ENCODE peak calls at places on chromosomes 7 and 10, in five cellular contexts. N is IMR-90, L is tibial artery, G is fibroblast of lung, B is spleen. H is an unnamed sample.

GRCh38 chr10:47039558-47039905 is 128.3 kb downstream of the PTPN20 start:
- DNase-seq in G (no peak), N (no peak), L (no peak), B (no peak), H (no peak)

GRCh38 chr7:79176859-79177477 is 276.5 kb downstream of the MAGI2 start:
- DNase-seq in L (no peak), G (peak; percentile 74), B (no peak), N (peak; percentile 68), H (peak; percentile 75)

GRCh38 chr7:129799350-129799955 is 153.3 kb downstream of the UBE2H start:
- DNase-seq in N (no peak), L (no peak), B (peak; percentile 46), G (no peak), H (no peak)

GRCh38 chr10:28554952-28555351 is 22.0 kb downstream of the WAC start:
- DNase-seq in N (no peak), G (no peak), L (no peak), B (no peak), H (no peak)

GRCh38 chr10:118042336-118042735 is 4.4 kb downstream of the RAB11FIP2 start:
- DNase-seq in L (no peak), N (no peak), G (peak; percentile 5), B (no peak), H (no peak)

GRCh38 chr7:64433590-64433989 is 119.8 kb downstream of the ZNF736 start:
- DNase-seq in N (no peak), G (no peak), B (no peak), L (no peak), H (no peak)

GRCh38 chr10:52004342-52004949 is 305.1 kb upstream of the CSTF2T start:
- DNase-seq in B (no peak), N (peak; percentile 67), L (no peak), G (peak; percentile 69), H (peak; percentile 70)

GRCh38 chr7:151992375-151992774 is 33.1 kb upstream of the GALNT11 start:
- DNase-seq in L (peak; percentile 73), G (peak; percentile 28), N (no peak), B (peak; percentile 84), H (peak; percentile 51)

GRCh38 chr7:16759840-16760239 is 6.3 kb downstream of the TSPAN13 start:
- DNase-seq in L (no peak), G (no peak), B (no peak), N (no peak), H (no peak)

GRCh38 chr10:132460691-132461090 is 63.7 kb downstream of the PWWP2B start:
- DNase-seq in N (no peak), B (peak; percentile 69), G (no peak), L (no peak), H (no peak)

GRCh38 chr10:13739178-13739577 is 152.4 kb downstream of the PRPF18 start:
- DNase-seq in G (no peak), B (no peak), N (no peak), L (no peak), H (no peak)

GRCh38 chr10:78301891-78302738 is 268.5 kb downstream of the RPS24 start:
- DNase-seq in N (peak; percentile 21), G (no peak), B (peak; percentile 79), L (no peak), H (peak; percentile 8)

GRCh38 chr10:115558252-115558651 is 465.1 kb downstream of the ATRNL1 start:
- DNase-seq in N (no peak), B (no peak), G (no peak), L (no peak), H (no peak)

GRCh38 chr7:91128574-91129348 is 135.5 kb upstream of the FZD1 start:
- DNase-seq in G (peak; percentile 39), L (no peak), N (peak; percentile 38), B (no peak), H (no peak)

GRCh38 chr7:130445008-130445407 is 4.2 kb upstream of the CEP41 start:
- DNase-seq in N (no peak), B (no peak), G (no peak), L (no peak), H (no peak)

GRCh38 chr10:43854042-43854441 is 205.4 kb upstream of the ZNF32 start:
- DNase-seq in N (peak; percentile 22), L (no peak), B (no peak), G (peak; percentile 40), H (peak; percentile 76)

GRCh38 chr10:8092428-8092827 is 37.9 kb downstream of the GATA3 start:
- DNase-seq in N (no peak), B (no peak), G (no peak), L (no peak), H (no peak)

GRCh38 chr10:4217653-4218052 is 432.6 kb upstream of the KLF6 start:
- DNase-seq in G (no peak), N (no peak), B (no peak), L (no peak), H (no peak)

GRCh38 chr7:92325173-92325572 is 79.4 kb downstream of the ANKIB1 start:
- DNase-seq in L (no peak), G (peak; percentile 6), B (no peak), N (no peak), H (no peak)

GRCh38 chr7:121755818-121756501 is 117.0 kb upstream of the PTPRZ1 start:
- DNase-seq in N (no peak), B (no peak), L (no peak), G (no peak), H (no peak)

GRCh38 chr10:78165172-78165571 is 131.5 kb downstream of the RPS24 start:
- DNase-seq in L (no peak), B (no peak), N (no peak), G (no peak), H (no peak)

GRCh38 chr10:29617880-29618340 is 16.9 kb downstream of the SVIL start:
- DNase-seq in B (no peak), N (no peak), G (no peak), L (no peak), H (no peak)

GRCh38 chr10:15540729-15541128 is 169.6 kb upstream of the FAM171A1 start:
- DNase-seq in B (no peak), L (no peak), N (no peak), G (no peak), H (peak; percentile 34)

GRCh38 chr10:55627526-55628170 is 733.4 kb downstream of the ZWINT start:
- DNase-seq in N (no peak), B (no peak), G (no peak), L (no peak), H (no peak)

GRCh38 chr10:22722770-22723169 is 8.4 kb upstream of the PIP4K2A start:
- DNase-seq in N (no peak), L (no peak), G (no peak), B (no peak), H (no peak)

GRCh38 chr7:22565315-22565811 is 65.4 kb upstream of the STEAP1B start:
- DNase-seq in L (no peak), B (no peak), N (peak; percentile 74), G (peak; percentile 56), H (peak; percentile 83)

GRCh38 chr10:57952741-57953140 is 315.0 kb downstream of the IPMK start:
- DNase-seq in G (peak; percentile 53), B (no peak), L (no peak), N (peak; percentile 38), H (peak; percentile 78)

GRCh38 chr10:133010095-133010837 is 67.9 kb upstream of the CFAP46 start:
- DNase-seq in L (no peak), B (no peak), G (no peak), N (no peak), H (no peak)

GRCh38 chr10:17923728-17924127 is 28.0 kb upstream of the SLC39A12 start:
- DNase-seq in N (peak; percentile 95), L (peak; percentile 83), B (no peak), G (peak; percentile 89), H (peak; percentile 94)

GRCh38 chr7:22713463-22713862 is 13.5 kb upstream of the IL6 start:
- DNase-seq in N (no peak), G (no peak), L (no peak), B (no peak), H (no peak)

GRCh38 chr7:69772699-69773436 is 174.6 kb downstream of the AUTS2 start:
- DNase-seq in N (no peak), G (no peak), B (no peak), L (no peak), H (no peak)

DNA sequence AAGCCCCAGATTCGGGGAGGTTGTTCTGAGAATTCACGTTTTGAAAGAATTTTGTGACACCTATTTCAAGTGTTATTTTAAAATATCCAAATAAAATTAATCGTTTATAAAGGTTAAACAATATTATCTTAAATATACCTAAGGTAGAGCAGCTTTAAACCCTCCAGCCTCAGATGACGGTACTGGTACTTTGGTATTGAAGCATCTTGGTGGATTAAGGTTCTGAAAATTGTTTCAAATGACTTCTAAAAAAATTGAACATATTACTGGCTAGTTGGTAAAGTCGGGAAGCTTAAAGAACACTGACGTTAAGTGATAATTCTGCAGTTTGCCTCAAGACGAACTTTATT is 392 bp upstream of the HUS1 start:
- DNase-seq in L (no peak), B (no peak), G (no peak), N (no peak), H (peak; percentile 12)
- H3K27ac ChIP-seq in L (peak overlapping the region; percentile 90), B (peak overlapping the region; percentile 91), G (no peak overlapping the region), N (no peak overlapping the region), H (peak overlapping the region; percentile 72)

GRCh38 chr7:100818366-100818765 is 9.0 kb downstream of the EPHB4 start:
- DNase-seq in B (no peak), G (no peak), L (no peak), N (no peak), H (no peak)
- H3K36me3 ChIP-seq in B (peaks cover 31% of the 10 kb centered on the region), G (peaks cover 30% of the 10 kb centered on the region), L (peaks cover 83% of the 10 kb centered on the region), N (peaks cover 75% of the 10 kb centered on the region), H (peaks cover 9% of the 10 kb centered on the region)

GRCh38 chr7:155515318-155515717 is 31.0 kb downstream of the CNPY1 start:
- DNase-seq in L (no peak), B (no peak), N (no peak), G (no peak), H (no peak)
- H3K27me3 ChIP-seq in L (peaks cover 68% of the 10 kb centered on the region), B (peaks cover 86% of the 10 kb centered on the region), N (peaks cover 15% of the 10 kb centered on the region), G (peaks cover under 1% of the 10 kb centered on the region), H (peaks cover 45% of the 10 kb centered on the region)

GRCh38 chr7:1715331-1715625 is 45.2 kb downstream of the ELFN1 start:
- DNase-seq in B (no peak), G (no peak), L (no peak), N (no peak), H (no peak)

GRCh38 chr7:1716263-1717094 is 46.4 kb downstream of the ELFN1 start:
- DNase-seq in N (peak; percentile 40), G (peak; percentile 35), B (no peak), L (no peak), H (peak; percentile 35)

GRCh38 chr7:1713502-1714484 is 43.7 kb downstream of the ELFN1 start:
- DNase-seq in G (no peak), N (no peak), B (peak; percentile 69), L (no peak), H (no peak)

GRCh38 chr7:1715671-1716074 is 45.6 kb downstream of the ELFN1 start:
- DNase-seq in N (no peak), L (no peak), B (no peak), G (no peak), H (no peak)

DNA sequence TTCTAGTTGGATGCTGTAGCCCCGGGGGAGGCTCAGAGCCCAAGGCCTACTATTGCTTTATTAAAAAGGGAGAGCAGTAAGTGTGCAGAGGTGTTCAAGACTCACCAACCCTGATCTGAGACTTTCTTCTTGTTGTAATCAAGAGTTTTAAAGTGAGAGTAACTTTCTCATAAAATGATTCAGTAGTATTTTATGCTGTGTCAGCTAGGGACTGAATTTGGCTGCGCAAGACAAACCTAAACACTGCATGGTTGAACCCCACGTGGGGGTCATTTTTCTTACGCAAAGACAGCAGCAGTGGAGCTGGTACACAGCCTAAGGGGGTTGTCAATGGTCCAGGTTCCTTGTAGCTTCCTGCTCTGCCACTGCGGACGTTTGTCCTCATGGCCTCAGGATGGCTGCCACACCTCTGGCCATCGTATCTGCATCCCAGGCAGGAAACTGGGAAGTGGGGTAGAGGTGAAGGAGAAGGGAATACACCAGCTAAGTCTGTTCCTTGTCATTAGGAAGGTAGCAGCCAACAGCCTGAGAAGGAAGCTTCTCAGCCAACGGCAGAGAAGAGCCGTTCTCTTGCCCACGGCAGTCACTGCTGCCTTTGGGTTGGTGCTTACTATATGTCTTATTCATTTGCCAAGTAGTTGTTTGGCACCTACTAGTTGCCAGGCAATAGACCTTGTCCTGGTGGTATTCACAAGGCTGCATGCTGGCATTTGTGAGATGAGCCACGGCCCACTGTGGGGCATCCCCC is 44.7 kb downstream of the ELFN1 start:
- DNase-seq in L (no peak), G (no peak), B (no peak), N (no peak), H (no peak)
- H3K27ac ChIP-seq in L (no peak overlapping the region), G (no peak overlapping the region), B (no peak overlapping the region), N (no peak overlapping the region), H (no peak overlapping the region)